ENCODE peak calls at places on chromosomes 16 and 17, in six cellular contexts. L, W, F, A, B and X are unnamed samples.
A peak's percentile ranks its signal among the peaks of the same experiment; 100 is the strongest.

GRCh38 chr16:77758046-77758445 is 30.3 kb upstream of the VAT1L start:
- ATAC-seq in W (no peak), F (no peak), L (no peak), A (no peak), B (peak; percentile 71), X (no peak)

GRCh38 chr17:81683208-81683583 is 401 bp downstream of the ARL16 start:
- ATAC-seq in F (peak; percentile 43), W (peak; percentile 36), A (peak; percentile 38), B (peak; percentile 7), L (no peak), X (peak; percentile 17)

GRCh38 chr17:50283246-50283645 is 9.0 kb downstream of the TMEM92 start:
- ATAC-seq in F (no peak), W (no peak), L (no peak), B (no peak), A (peak; percentile 75), X (no peak)

GRCh38 chr17:34486781-34487180 is 92.6 kb upstream of the TMEM132E start:
- ATAC-seq in B (no peak), W (no peak), F (no peak), L (no peak), A (no peak), X (no peak)

GRCh38 chr17:77274137-77274829 is 133.5 kb downstream of the SEC14L1 start:
- ATAC-seq in L (peak; percentile 43), B (no peak), A (peak; percentile 76), W (peak; percentile 14), F (peak; percentile 72), X (no peak)

GRCh38 chr17:63039899-63040602 is 74.0 kb downstream of the TANC2 start:
- ATAC-seq in B (no peak), F (no peak), L (no peak), W (peak; percentile 81), A (peak; percentile 31), X (no peak)

GRCh38 chr16:2163211-2163881 is 7.8 kb downstream of the TRAF7 start:
- ATAC-seq in B (peak; percentile 58), L (no peak), A (no peak), F (no peak), W (no peak), X (no peak)

GRCh38 chr16:931651-932500 is 38.9 kb downstream of the LMF1 start:
- ATAC-seq in L (no peak), W (no peak), B (no peak), F (no peak), A (no peak), X (no peak)

GRCh38 chr16:14389359-14389758 is 240.7 kb downstream of the PARN start:
- ATAC-seq in B (no peak), W (no peak), F (no peak), A (no peak), L (no peak), X (no peak)

GRCh38 chr17:13920413-13920812 is 148.9 kb upstream of the COX10 start:
- ATAC-seq in A (no peak), W (no peak), B (no peak), L (no peak), F (no peak), X (no peak)

GRCh38 chr16:48613061-48613957 is 3.3 kb upstream of the N4BP1 start:
- ATAC-seq in W (peak; percentile 27), F (peak; percentile 4), A (peak; percentile 64), L (no peak), B (peak; percentile 57), X (no peak)

GRCh38 chr16:19745286-19746018 is 27.4 kb downstream of the IQCK start:
- ATAC-seq in A (no peak), W (no peak), F (no peak), B (no peak), L (no peak), X (no peak)

GRCh38 chr16:5196204-5196603 is 98.6 kb upstream of the EEF2KMT start:
- ATAC-seq in B (no peak), L (no peak), A (peak; percentile 27), F (no peak), W (no peak), X (no peak)

GRCh38 chr16:48013476-48013875 is 142.3 kb downstream of the ABCC12 start:
- ATAC-seq in A (no peak), F (no peak), B (no peak), W (no peak), L (no peak), X (no peak)

GRCh38 chr16:54080524-54081008 is 206.0 kb downstream of the IRX3 start:
- ATAC-seq in B (peak; percentile 97), W (peak; percentile 94), A (no peak), F (no peak), L (peak; percentile 21), X (no peak)

GRCh38 chr17:63675231-63675606 is 24.7 kb downstream of the LIMD2 start:
- ATAC-seq in B (no peak), W (no peak), L (peak; percentile 60), A (no peak), F (peak; percentile 73), X (peak; percentile 34)

GRCh38 chr17:40191237-40192208 is 14.3 kb downstream of the RAPGEFL1 start:
- ATAC-seq in B (peak; percentile 76), W (peak; percentile 91), A (peak; percentile 93), L (peak; percentile 85), F (peak; percentile 96), X (peak; percentile 84)

GRCh38 chr17:57096472-57097198 is 11.6 kb downstream of the AKAP1 start:
- ATAC-seq in F (no peak), L (no peak), B (peak; percentile 57), W (no peak), A (no peak), X (no peak)

GRCh38 chr16:11076259-11077018 is 132.1 kb downstream of the CLEC16A start:
- ATAC-seq in B (no peak), L (no peak), A (peak; percentile 64), W (no peak), F (peak; percentile 48), X (no peak)

GRCh38 chr17:67026341-67026740 is 18.0 kb upstream of the CACNG1 start:
- ATAC-seq in A (no peak), B (no peak), W (no peak), F (no peak), L (no peak), X (no peak)

GRCh38 chr17:70829876-70830275 is 660.5 kb downstream of the KCNJ2 start:
- ATAC-seq in B (no peak), A (no peak), W (no peak), L (no peak), F (no peak), X (no peak)

GRCh38 chr17:62628845-62629555 is 1.5 kb downstream of the MRC2 start:
- ATAC-seq in W (peak; percentile 3), L (peak; percentile 25), B (no peak), F (no peak), A (no peak), X (no peak)

GRCh38 chr16:67241008-67241900 is 6.0 kb downstream of the FHOD1 start:
- ATAC-seq in A (no peak), W (peak; percentile 46), L (peak; percentile 5), F (peak; percentile 26), B (peak; percentile 1), X (no peak)

GRCh38 chr16:72857841-72858594 is 189.9 kb downstream of the ZFHX3 start:
- ATAC-seq in B (no peak), F (no peak), W (no peak), L (no peak), A (no peak), X (no peak)

GRCh38 chr17:10119203-10120112 is 78.9 kb downstream of the GAS7 start:
- ATAC-seq in B (no peak), L (peak; percentile 10), W (no peak), A (peak; percentile 24), F (no peak), X (no peak)

GRCh38 chr16:56426585-56426984 is 1.2 kb upstream of the AMFR start:
- ATAC-seq in W (peak; percentile 11), L (no peak), B (no peak), A (no peak), F (no peak), X (no peak)

GRCh38 chr16:86261379-86261778 is 248.9 kb upstream of the FOXF1 start:
- ATAC-seq in B (no peak), F (no peak), A (no peak), W (no peak), L (no peak), X (no peak)

GRCh38 chr16:71214771-71215381 is 15.6 kb downstream of the HYDIN start:
- ATAC-seq in B (no peak), F (peak; percentile 35), L (no peak), A (peak; percentile 49), W (no peak), X (no peak)
- TF ChIP-seq CTCF in B (peak; percentile 64), F (no peak), L (no peak), A (peak; percentile 26), W (peak; percentile 19), X (no peak)

DNA sequence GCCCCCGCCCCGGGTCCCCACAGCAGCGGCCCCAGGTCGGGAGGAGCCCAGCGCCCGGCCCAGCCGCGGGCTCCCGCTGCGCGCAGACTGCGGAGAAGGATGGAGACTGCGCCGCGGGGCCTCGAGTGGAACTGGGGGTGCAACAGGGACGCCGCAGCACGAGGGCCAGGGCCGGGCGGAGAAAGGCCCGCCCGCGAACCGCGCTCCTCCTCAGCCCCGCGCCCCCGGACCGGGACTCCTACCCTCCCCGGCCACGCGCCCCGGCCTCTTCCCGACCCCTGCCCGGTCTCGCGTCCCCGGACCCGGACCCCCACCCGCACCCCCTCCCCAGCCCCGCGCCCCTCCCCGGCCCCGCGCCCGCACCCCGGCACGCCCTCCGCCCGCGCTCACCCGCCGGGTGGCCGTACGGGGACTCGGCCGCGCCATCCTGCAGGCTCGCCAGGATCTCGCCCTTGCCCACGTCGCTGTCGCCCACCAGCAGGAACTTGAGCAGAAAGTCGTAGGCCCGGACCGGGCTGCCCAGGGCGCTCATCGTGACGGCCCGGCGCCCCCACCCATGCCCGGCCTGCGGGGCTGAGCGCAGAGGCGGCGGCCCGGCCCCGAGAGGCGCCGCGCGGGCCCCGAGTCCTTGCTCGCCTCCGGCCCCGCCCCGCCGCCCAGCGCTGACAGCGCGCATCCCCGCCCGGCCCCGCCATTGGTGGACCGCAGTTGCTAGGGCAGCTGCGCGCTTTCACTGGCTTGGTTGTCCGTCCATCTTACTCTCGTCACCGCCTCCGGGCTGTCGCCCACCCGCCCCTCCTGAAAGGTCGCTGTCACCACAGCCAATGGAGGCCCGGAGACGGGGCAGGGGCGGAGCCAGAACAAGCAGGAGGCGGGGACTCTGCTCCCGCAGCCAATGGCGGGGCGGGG is at the start of gene RAB40B:
- ATAC-seq in W (peak; percentile 97), F (peak; percentile 100), B (peak; percentile 92), L (peak; percentile 99), A (peak; percentile 99), X (peak; percentile 100)
- TF ChIP-seq POLR2A in W (no peak), F (no peak), B (no peak), L (no peak), A (peak; percentile 54), X (peak; percentile 39)

DNA sequence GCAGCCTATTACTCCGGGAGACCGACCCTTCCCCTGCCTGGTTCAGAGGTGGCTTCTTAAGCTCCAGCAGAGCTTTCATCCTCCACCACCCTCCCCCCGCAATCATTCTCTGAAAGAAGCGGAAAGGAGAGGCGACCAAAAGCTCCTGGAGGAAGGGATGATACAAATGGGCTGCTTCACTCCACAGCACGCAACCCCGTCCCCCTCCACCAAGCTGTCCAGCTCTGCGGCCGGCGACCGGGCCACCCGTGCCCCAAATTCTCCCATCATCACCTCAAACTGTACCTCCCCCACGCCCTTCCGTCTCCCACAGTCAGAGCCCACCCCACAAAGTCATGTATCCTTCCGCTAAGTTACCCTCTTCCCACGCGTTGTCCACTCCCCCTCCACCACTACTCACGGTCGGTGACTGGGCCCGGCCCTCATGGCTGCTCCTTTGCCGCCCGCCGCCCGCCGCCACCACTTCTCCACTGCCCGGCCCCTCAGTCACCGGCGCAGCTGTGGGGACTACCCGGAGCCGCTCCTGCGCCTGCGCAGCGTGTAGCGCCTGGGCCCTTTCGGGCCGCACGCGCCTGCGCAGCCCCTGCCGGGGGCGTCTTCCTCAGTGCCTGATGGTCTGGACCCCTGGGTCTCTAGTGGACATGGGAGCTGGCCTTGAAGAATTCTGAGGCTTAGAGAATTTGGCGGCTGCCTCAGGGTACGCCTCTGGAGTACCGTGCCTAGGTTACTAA is at the start of gene FAM222B:
- ATAC-seq in A (peak; percentile 99), L (peak; percentile 99), W (peak; percentile 100), F (peak; percentile 97), B (peak; percentile 98), X (peak; percentile 97)
- TF ChIP-seq EP300 in A (no peak), L (no peak), W (no peak), F (no peak), B (no peak), X (no peak)

GRCh38 chr17:17921192-17922082 is 50.8 kb downstream of the TOM1L2 start:
- ATAC-seq in W (peak; percentile 84), L (peak; percentile 74), B (peak; percentile 80), A (no peak), F (peak; percentile 66), X (peak; percentile 63)
- TF ChIP-seq CTCF in W (no peak), L (no peak), B (peak; percentile 32), A (no peak), F (no peak), X (no peak)